ENCODE peak calls at places on chromosomes 16 and 17, in nine cellular contexts. A is tibial artery; Y is HCT116; H is B cell; T is stomach; F is AG08395; N is glomerular endothelial cell; M is ureter; C is stimulated activated effector memory CD8-positive, alpha-beta T cell treated with anti-CD3 and anti-CD28 coated beads, Interleukin-12 subunit alpha, Interleukin-12 subunit beta, amount 100 ng/mL, for 72 hours. P is an unnamed sample.

GRCh38 chr16:70688266-70688742 is 2.5 kb upstream of the MTSS2 start:
- DNase-seq in A (peak; percentile 87), Y (no peak), H (no peak), T (peak; percentile 57), F (peak; percentile 78), N (no peak), M (no peak), C (no peak), P (no peak)

GRCh38 chr17:73592079-73592415 is 52.2 kb downstream of the SDK2 start:
- DNase-seq in A (no peak), Y (no peak), H (no peak), T (no peak), F (no peak), N (no peak), M (no peak), C (no peak), P (no peak)

GRCh38 chr16:84663433-84664101 is 15.3 kb downstream of the KLHL36 start:
- DNase-seq in A (no peak), Y (no peak), H (peak; percentile 61), T (no peak), F (no peak), N (no peak), M (no peak), C (no peak), P (no peak)

GRCh38 chr17:70274255-70274654 is 104.9 kb downstream of the KCNJ2 start:
- DNase-seq in A (no peak), Y (no peak), H (no peak), T (no peak), F (no peak), N (no peak), M (no peak), C (no peak), P (no peak)

GRCh38 chr16:75105306-75106061 is 11.1 kb downstream of the LDHD start:
- DNase-seq in A (no peak), Y (no peak), H (no peak), T (no peak), F (peak; percentile 30), N (no peak), M (peak; percentile 74), C (no peak), P (no peak)

GRCh38 chr17:144936-145670 is 7.7 kb downstream of the SCGB1C2 start:
- DNase-seq in A (peak; percentile 28), Y (no peak), H (peak; percentile 9), T (peak; percentile 17), F (no peak), N (no peak), M (peak; percentile 29), C (peak; percentile 1), P (no peak)

GRCh38 chr17:36094746-36095145 is 4.8 kb upstream of the CCL3 start:
- DNase-seq in A (no peak), Y (no peak), H (no peak), T (no peak), F (no peak), N (no peak), M (no peak), C (no peak), P (no peak)

GRCh38 chr17:78619334-78619733 is 42.1 kb upstream of the DNAH17 start:
- DNase-seq in A (no peak), Y (no peak), H (no peak), T (no peak), F (no peak), N (no peak), M (no peak), C (no peak), P (no peak)

GRCh38 chr16:83653785-83654184 is 154.0 kb upstream of the HSBP1 start:
- DNase-seq in A (no peak), Y (no peak), H (no peak), T (no peak), F (peak; percentile 33), N (no peak), M (no peak), C (no peak), P (no peak)

GRCh38 chr17:59830846-59831486 is 61.8 kb downstream of the TUBD1 start:
- DNase-seq in A (no peak), Y (no peak), H (no peak), T (no peak), F (no peak), N (no peak), M (no peak), C (no peak), P (no peak)

GRCh38 chr17:28576758-28577465 is at the start of gene ALDOC:
- DNase-seq in A (peak; percentile 98), Y (peak; percentile 81), H (peak; percentile 95), T (peak; percentile 99), F (peak; percentile 99), N (no peak), M (peak; percentile 97), C (peak; percentile 95), P (peak; percentile 93)

GRCh38 chr16:84742561-84743200 is 42.9 kb downstream of the USP10 start:
- DNase-seq in A (no peak), Y (no peak), H (no peak), T (no peak), F (no peak), N (no peak), M (no peak), C (no peak), P (no peak)

GRCh38 chr17:32398946-32399345 is 45.4 kb upstream of the PSMD11 start:
- DNase-seq in A (no peak), Y (no peak), H (no peak), T (no peak), F (no peak), N (no peak), M (no peak), C (no peak), P (no peak)

GRCh38 chr16:69273009-69273408 is 38.1 kb upstream of the VPS4A start:
- DNase-seq in A (no peak), Y (no peak), H (no peak), T (no peak), F (no peak), N (no peak), M (no peak), C (no peak), P (no peak)

GRCh38 chr16:25110392-25110947 is 1.1 kb upstream of the LCMT1 start:
- DNase-seq in A (no peak), Y (no peak), H (no peak), T (no peak), F (no peak), N (no peak), M (no peak), C (no peak), P (no peak)

GRCh38 chr17:7842380-7842949 is 8.4 kb downstream of the KDM6B start:
- DNase-seq in A (peak; percentile 90), Y (no peak), H (peak; percentile 95), T (peak; percentile 77), F (peak; percentile 58), N (no peak), M (no peak), C (peak; percentile 87), P (peak; percentile 93)

GRCh38 chr16:715448-716249 is 731 bp downstream of the METRN start:
- DNase-seq in A (no peak), Y (no peak), H (no peak), T (no peak), F (no peak), N (no peak), M (no peak), C (no peak), P (no peak)